ENCODE peak calls at places on chromosome 9, in six cellular contexts. R is A549; P is ovary; U is neural crest cell; D is activated CD4-positive, alpha-beta T cell treated with anti-CD3 and anti-CD28 coated beads for 1 hour; H is astrocyte of the spinal cord. Z is an unnamed sample.

GRCh38 chr9:89804766-89805531 is 200.1 kb downstream of the GADD45G start:
- DNase-seq in R (no peak), P (no peak), U (no peak), D (no peak), H (no peak), Z (no peak)

GRCh38 chr9:88706193-88707112 is 171.5 kb downstream of the NXNL2 start:
- DNase-seq in R (no peak), P (no peak), U (peak), D (no peak), H (no peak), Z (no peak)

GRCh38 chr9:36517131-36517530 is 55.6 kb upstream of the MELK start:
- DNase-seq in R (no peak), P (no peak), U (no peak), D (no peak), H (no peak), Z (no peak)

GRCh38 chr9:85742630-85742928 is 825 bp upstream of the AGTPBP1 start:
- DNase-seq in R (peak), P (no peak), U (no peak), D (no peak), H (peak), Z (no peak)

GRCh38 chr9:133728856-133729645 is 9.1 kb downstream of the SARDH start:
- DNase-seq in R (no peak), P (no peak), U (no peak), D (no peak), H (no peak), Z (no peak)

GRCh38 chr9:122393284-122393983 is 22.6 kb downstream of the PTGS1 start:
- DNase-seq in R (no peak), P (no peak), U (no peak), D (no peak), H (no peak), Z (no peak)

GRCh38 chr9:98742325-98743280 is 33.9 kb upstream of the GABBR2 start:
- DNase-seq in R (peak), P (no peak), U (no peak), D (no peak), H (peak), Z (no peak)

GRCh38 chr9:104808030-104808614 is 44.2 kb downstream of the NIPSNAP3B start:
- DNase-seq in R (peak), P (peak), U (no peak), D (no peak), H (peak), Z (no peak)

GRCh38 chr9:16213781-16214515 is 656.5 kb downstream of the BNC2 start:
- DNase-seq in R (peak), P (peak), U (no peak), D (no peak), H (peak), Z (no peak)

GRCh38 chr9:112408285-112408684 is 28.4 kb downstream of the HSDL2 start:
- DNase-seq in R (no peak), P (no peak), U (no peak), D (no peak), H (no peak), Z (no peak)

GRCh38 chr9:87276327-87276841 is 221.3 kb upstream of the DAPK1 start:
- DNase-seq in R (no peak), P (no peak), U (no peak), D (no peak), H (peak), Z (no peak)

GRCh38 chr9:96163712-96164111 is 138.3 kb downstream of the HSD17B3 start:
- DNase-seq in R (no peak), P (no peak), U (no peak), D (no peak), H (no peak), Z (no peak)

GRCh38 chr9:84761137-84761808 is 91.7 kb downstream of the NTRK2 start:
- DNase-seq in R (no peak), P (no peak), U (no peak), D (no peak), H (no peak), Z (no peak)

GRCh38 chr9:137454506-137455360 is 4.4 kb downstream of the NSMF start:
- DNase-seq in R (no peak), P (peak), U (no peak), D (no peak), H (no peak), Z (no peak)

GRCh38 chr9:99173570-99174504 is 47.9 kb downstream of the ALG2 start:
- DNase-seq in R (no peak), P (no peak), U (no peak), D (no peak), H (no peak), Z (no peak)

GRCh38 chr9:123568691-123569342 is 212.8 kb downstream of the CRB2 start:
- DNase-seq in R (no peak), P (no peak), U (no peak), D (no peak), H (peak), Z (no peak)

GRCh38 chr9:99748251-99748650 is 73.4 kb upstream of the NR4A3 start:
- DNase-seq in R (no peak), P (no peak), U (no peak), D (no peak), H (no peak), Z (no peak)

GRCh38 chr9:88950341-88951141 is 40.7 kb upstream of the S1PR3 start:
- DNase-seq in R (peak), P (no peak), U (no peak), D (no peak), H (peak), Z (no peak)

GRCh38 chr9:35710818-35711500 is 21.0 kb downstream of the TLN1 start:
- DNase-seq in R (no peak), P (no peak), U (no peak), D (no peak), H (no peak), Z (no peak)

GRCh38 chr9:82421498-82421897 is 432.9 kb downstream of the SPATA31D1 start:
- DNase-seq in R (no peak), P (no peak), U (no peak), D (no peak), H (peak), Z (no peak)

GRCh38 chr9:18666987-18667772 is 193.2 kb downstream of the ADAMTSL1 start:
- DNase-seq in R (no peak), P (no peak), U (no peak), D (no peak), H (peak), Z (no peak)

GRCh38 chr9:16154570-16155078 is 601.8 kb downstream of the CCDC171 start:
- DNase-seq in R (peak), P (peak), U (peak), D (no peak), H (no peak), Z (no peak)

GRCh38 chr9:91174772-91175171 is 186.9 kb downstream of the AUH start:
- DNase-seq in R (no peak), P (no peak), U (no peak), D (no peak), H (no peak), Z (no peak)

GRCh38 chr9:107307331-107307730 is 24.3 kb downstream of the RAD23B start:
- DNase-seq in R (no peak), P (no peak), U (no peak), D (no peak), H (no peak), Z (no peak)

GRCh38 chr9:4740373-4740622 is 704 bp downstream of the AK3 start:
- DNase-seq in R (no peak), P (no peak), U (no peak), D (no peak), H (peak), Z (no peak)

GRCh38 chr9:72758944-72759343 is 193.9 kb downstream of the ALDH1A1 start:
- DNase-seq in R (no peak), P (no peak), U (no peak), D (no peak), H (no peak), Z (no peak)

GRCh38 chr9:15142903-15143534 is 164.0 kb downstream of the TTC39B start:
- DNase-seq in R (peak), P (no peak), U (no peak), D (no peak), H (peak), Z (peak)

GRCh38 chr9:73079326-73079725 is 72.3 kb upstream of the ANXA1 start:
- DNase-seq in R (peak), P (no peak), U (no peak), D (no peak), H (no peak), Z (no peak)

GRCh38 chr9:130295945-130296782 is 30.6 kb downstream of the HMCN2 start:
- DNase-seq in R (no peak), P (no peak), U (no peak), D (no peak), H (no peak), Z (no peak)

GRCh38 chr9:137685035-137685885 is 66.5 kb downstream of the EHMT1 start:
- DNase-seq in R (no peak), P (no peak), U (no peak), D (no peak), H (peak), Z (no peak)